ENCODE peak calls at places on chromosome 22, in four cellular contexts. N is esophagus muscularis mucosa, T is A549, U is K562. X is an unnamed sample.

GRCh38 chr22:19959587-19960490 is 18.2 kb upstream of the TXNRD2 start:
- DNase-seq in N (no peak), T (no peak), U (no peak), X (no peak)

GRCh38 chr22:31230155-31230870 is 18.2 kb downstream of the LIMK2 start:
- DNase-seq in N (no peak), T (no peak), U (no peak), X (no peak)

GRCh38 chr22:46351767-46352166 is 16.3 kb downstream of the TRMU start:
- DNase-seq in N (no peak), T (no peak), U (no peak), X (no peak)

GRCh38 chr22:38505595-38506117 is 455 bp downstream of the DDX17 start:
- DNase-seq in N (peak), T (peak), U (peak), X (peak)

GRCh38 chr22:37739000-37739399 is 42.2 kb downstream of the TRIOBP start:
- DNase-seq in N (peak), T (no peak), U (no peak), X (no peak)

GRCh38 chr22:38207898-38208432 is 6.2 kb downstream of the MAFF start:
- DNase-seq in N (no peak), T (no peak), U (no peak), X (no peak)

GRCh38 chr22:45450931-45451651 is 37.6 kb downstream of the RIBC2 start:
- DNase-seq in N (no peak), T (no peak), U (no peak), X (no peak)

GRCh38 chr22:27588273-27588672 is 213.3 kb downstream of the MN1 start:
- DNase-seq in N (no peak), T (no peak), U (no peak), X (peak)

GRCh38 chr22:48178536-48178935 is 1416.1 kb downstream of the TBC1D22A start:
- DNase-seq in N (no peak), T (no peak), U (no peak), X (no peak)

GRCh38 chr22:44804327-44804726 is 52.0 kb downstream of the ARHGAP8 start:
- DNase-seq in N (no peak), T (no peak), U (no peak), X (no peak)

GRCh38 chr22:48532986-48533385 is 1294.7 kb downstream of the BRD1 start:
- DNase-seq in N (no peak), T (no peak), U (no peak), X (no peak)

GRCh38 chr22:19955241-19956128 is 13.9 kb upstream of the TXNRD2 start:
- DNase-seq in N (no peak), T (no peak), U (no peak), X (no peak)

GRCh38 chr22:37048133-37048532 is 3.4 kb upstream of the KCTD17 start:
- DNase-seq in N (no peak), T (no peak), U (no peak), X (no peak)

GRCh38 chr22:31346255-31346732 is at the start of gene PATZ1:
- DNase-seq in N (no peak), T (peak), U (peak), X (peak)

GRCh38 chr22:45547016-45547345 is 44.3 kb downstream of the FBLN1 start:
- DNase-seq in N (no peak), T (no peak), U (no peak), X (no peak)

GRCh38 chr22:34570408-34570807 is 495.6 kb upstream of the ISX start:
- DNase-seq in N (no peak), T (no peak), U (no peak), X (no peak)

GRCh38 chr22:44505796-44506354 is 7.8 kb upstream of the RTL6 start:
- DNase-seq in N (peak), T (no peak), U (no peak), X (no peak)

GRCh38 chr22:31692186-31692886 is 30.3 kb upstream of the PISD start:
- DNase-seq in N (no peak), T (no peak), U (no peak), X (no peak)

GRCh38 chr22:43777204-43777671 is 34.9 kb downstream of the EFCAB6 start:
- DNase-seq in N (peak), T (no peak), U (peak), X (no peak)

GRCh38 chr22:26658161-26658560 is 773 bp downstream of the MIAT start:
- DNase-seq in N (no peak), T (no peak), U (no peak), X (no peak)

GRCh38 chr22:31160328-31160978 is 471 bp downstream of the RNF185 start:
- DNase-seq in N (no peak), T (no peak), U (peak), X (no peak)

GRCh38 chr22:29870574-29870973 is 12.4 kb upstream of the MTMR3 start:
- DNase-seq in N (no peak), T (no peak), U (no peak), X (no peak)

GRCh38 chr22:20131593-20131855 is at the start of gene ZDHHC8:
- DNase-seq in N (no peak), T (no peak), U (peak), X (peak)

GRCh38 chr22:43859176-43859575 is 3.1 kb downstream of the SULT4A1 start:
- DNase-seq in N (no peak), T (no peak), U (no peak), X (no peak)

GRCh38 chr22:21064917-21065864 is 19.4 kb downstream of the LRRC74B start:
- DNase-seq in N (no peak), T (no peak), U (no peak), X (no peak)

GRCh38 chr22:47632646-47633045 is 870.2 kb downstream of the TBC1D22A start:
- DNase-seq in N (peak), T (no peak), U (no peak), X (peak)

GRCh38 chr22:36760716-36761115 is 15.2 kb downstream of the IFT27 start:
- DNase-seq in N (no peak), T (no peak), U (no peak), X (no peak)

GRCh38 chr22:36156515-36157419 is 3.8 kb downstream of the APOL3 start:
- DNase-seq in N (peak), T (no peak), U (peak), X (peak)

GRCh38 chr22:37442537-37442936 is 15.3 kb upstream of the ELFN2 start:
- DNase-seq in N (no peak), T (no peak), U (no peak), X (no peak)

GRCh38 chr22:50192825-50193204 is 7.1 kb downstream of the TRABD start:
- DNase-seq in N (no peak), T (no peak), U (no peak), X (peak)
- H3K27ac ChIP-seq in N (no peak), T (no peak), U (no peak), X (peak)

GRCh38 chr22:42079319-42080251 is at the start of gene SMDT1:
- DNase-seq in N (peak), T (peak), U (peak), X (peak)
- TF ChIP-seq EP300 in N (no peak), T (no peak), U (no peak), X (no peak)

GRCh38 chr22:42752912-42753311 is 32.2 kb upstream of the A4GALT start:
- DNase-seq in N (no peak), T (no peak), U (no peak), X (no peak)
- H3K27ac ChIP-seq in N (peak), T (peak), U (no peak), X (peak)

GRCh38 chr22:39776295-39776694 is 117.3 kb downstream of the ENTHD1 start:
- DNase-seq in N (no peak), T (no peak), U (no peak), X (no peak)
- TF ChIP-seq EP300 in N (no peak), T (no peak), U (no peak), X (no peak)